ENCODE peak calls at places on chromosomes 5 and 9, in six cellular contexts. Q, L, K, X, J and W are unnamed samples.

GRCh38 chr5:177154003-177154643 is 20.6 kb downstream of the NSD1 start:
- DNase-seq in Q (no peak), L (no peak), X (no peak), K (no peak), J (no peak), W (peak)

GRCh38 chr5:131324311-131324710 is 60.5 kb downstream of the CDC42SE2 start:
- DNase-seq in X (no peak), J (no peak), K (no peak), Q (no peak), L (no peak), W (peak)

GRCh38 chr5:170475269-170476000 is 28.4 kb upstream of the KCNIP1 start:
- DNase-seq in Q (no peak), J (no peak), X (no peak), K (no peak), L (no peak), W (no peak)

GRCh38 chr9:115267788-115268187 is 149.8 kb upstream of the TNC start:
- DNase-seq in K (no peak), Q (no peak), J (no peak), X (no peak), L (no peak), W (peak)

GRCh38 chr5:154751854-154752253 is 3.3 kb upstream of the LARP1 start:
- DNase-seq in J (no peak), X (no peak), K (no peak), L (no peak), Q (no peak), W (no peak)

GRCh38 chr5:92518318-92518913 is 1062.6 kb downstream of the NR2F1-AS1 start:
- DNase-seq in L (peak), K (peak), J (no peak), X (peak), Q (no peak), W (peak)

GRCh38 chr9:34993502-34994428 is 4.2 kb downstream of the DNAJB5 start:
- DNase-seq in K (peak), J (no peak), L (no peak), X (no peak), Q (no peak), W (peak)

GRCh38 chr5:98458004-98458403 is 315.5 kb upstream of the RGMB start:
- DNase-seq in J (no peak), L (no peak), Q (no peak), K (no peak), X (no peak), W (no peak)

GRCh38 chr5:32017638-32018429 is 156.3 kb downstream of the GOLPH3 start:
- DNase-seq in J (no peak), X (no peak), L (no peak), K (no peak), Q (no peak), W (no peak)

GRCh38 chr9:69637801-69638200 is 34.4 kb downstream of the APBA1 start:
- DNase-seq in L (no peak), X (no peak), K (no peak), Q (no peak), J (no peak), W (no peak)

GRCh38 chr5:82345108-82345507 is 67.0 kb upstream of the RPS23 start:
- DNase-seq in L (no peak), J (no peak), K (no peak), X (no peak), Q (no peak), W (no peak)

GRCh38 chr5:25516136-25516535 is 871.4 kb upstream of the CDH10 start:
- DNase-seq in L (no peak), K (no peak), J (no peak), Q (no peak), X (no peak), W (no peak)

GRCh38 chr5:14743601-14744295 is 79.2 kb downstream of the OTULIN start:
- DNase-seq in X (no peak), K (no peak), Q (no peak), L (no peak), J (no peak), W (no peak)

GRCh38 chr5:125719681-125720676 is 703.2 kb upstream of the GRAMD2B start:
- DNase-seq in J (no peak), Q (no peak), L (no peak), X (no peak), K (no peak), W (peak)

GRCh38 chr9:125861405-125862063 is 114.4 kb downstream of the PBX3 start:
- DNase-seq in Q (no peak), L (no peak), J (no peak), K (no peak), X (no peak), W (no peak)

DNA sequence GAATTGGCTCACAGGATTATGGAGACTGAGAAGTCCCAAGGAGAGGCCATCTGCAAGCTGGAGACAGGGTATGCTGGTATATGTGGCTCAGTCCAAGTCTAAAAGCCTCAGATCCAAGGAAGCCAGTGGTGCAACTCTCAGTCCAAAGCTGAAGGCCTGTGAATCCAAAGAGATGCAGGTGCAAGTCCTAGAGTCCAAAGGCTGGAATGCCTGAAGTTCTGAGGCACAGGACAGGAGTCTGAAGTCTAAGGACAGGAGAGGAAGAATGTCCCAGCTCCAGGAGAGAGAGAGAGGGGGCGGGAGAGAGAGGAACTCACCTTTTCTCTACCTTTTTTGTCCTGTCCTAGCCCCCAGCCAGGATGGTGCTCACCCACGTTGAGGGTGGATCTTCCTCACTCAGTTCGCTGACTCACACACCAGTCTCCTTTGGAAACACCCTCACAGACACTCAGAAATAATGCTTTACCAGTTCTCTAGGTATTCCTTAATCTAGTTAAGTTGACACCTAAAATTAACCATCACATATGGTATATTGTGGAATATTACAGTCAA is 49.6 kb downstream of the KCNN2 start:
- DNase-seq in Q (no peak), X (no peak), J (no peak), L (no peak), K (no peak), W (no peak)
- TF ChIP-seq REST in Q (no peak), X (no peak), J (no peak), L (no peak), K (no peak), W (no peak)

GRCh38 chr9:122095010-122095767 is 2.1 kb upstream of the TTLL11 start:
- DNase-seq in K (peak), J (peak), Q (peak), L (peak), X (peak), W (peak)
- TF ChIP-seq REST in K (peak), J (peak), Q (peak), L (peak), X (peak), W (peak)

DNA sequence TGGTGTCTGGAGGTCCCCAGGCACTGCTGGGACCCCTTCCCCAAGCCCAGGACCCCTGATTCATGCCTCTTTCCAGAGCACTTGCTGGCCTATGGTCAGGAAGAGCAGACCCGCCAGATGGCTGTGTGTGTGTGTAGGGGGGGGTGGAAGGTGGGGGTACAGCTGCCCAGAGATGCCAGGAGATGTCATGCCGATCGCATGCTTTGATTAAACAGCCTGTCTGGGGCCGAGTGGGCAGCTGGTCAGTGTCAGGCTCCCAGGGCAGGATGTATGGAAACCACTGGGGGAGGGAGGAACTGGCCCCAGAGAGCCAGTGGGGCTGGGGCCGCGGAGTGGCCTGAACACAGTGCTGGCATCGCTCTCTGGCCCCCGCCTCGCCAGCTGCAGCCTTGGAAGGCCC is 23.7 kb downstream of the RXRA start:
- DNase-seq in J (no peak), Q (no peak), K (peak), L (no peak), X (no peak), W (no peak)
- TF ChIP-seq REST in J (no peak), Q (no peak), K (no peak), L (no peak), X (no peak), W (no peak)

DNA sequence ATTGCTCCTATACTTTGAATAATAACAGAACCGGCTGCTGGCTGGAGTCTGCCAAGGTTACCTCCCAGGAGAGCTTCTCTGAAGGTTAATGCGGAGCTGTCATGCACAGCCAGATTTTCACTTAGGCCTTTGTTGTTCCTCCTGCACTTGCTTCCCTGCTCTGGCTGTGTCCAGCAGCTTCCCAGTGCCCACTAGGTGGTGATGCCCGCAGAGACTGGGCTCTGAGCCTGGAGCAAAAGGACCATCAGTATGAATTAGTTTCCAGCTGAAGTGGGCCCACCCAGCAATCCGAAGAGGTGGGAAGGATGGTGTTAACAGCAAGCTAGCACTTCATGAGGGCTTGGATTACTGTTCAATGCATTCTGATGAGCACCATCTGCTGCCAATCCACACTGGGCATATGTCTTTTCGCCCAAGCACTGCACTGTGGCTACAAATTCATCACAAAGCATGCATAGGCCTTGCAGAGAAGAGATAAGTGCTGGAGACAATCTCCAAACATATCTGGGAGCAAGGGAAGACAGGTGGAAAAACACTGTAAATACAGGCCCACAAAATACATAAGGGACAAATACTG is 459.1 kb downstream of the SPOCK1 start:
- DNase-seq in L (no peak), X (no peak), K (no peak), J (no peak), Q (no peak), W (no peak)
- TF ChIP-seq REST in L (no peak), X (no peak), K (no peak), J (no peak), Q (no peak), W (no peak)

GRCh38 chr9:98149422-98149821 is 30.4 kb upstream of the TRIM14 start:
- DNase-seq in X (no peak), J (no peak), L (no peak), Q (no peak), K (no peak), W (no peak)
- TF ChIP-seq REST in X (no peak), J (no peak), L (no peak), Q (no peak), K (no peak), W (no peak)

GRCh38 chr9:127507751-127508648 is 56.7 kb downstream of the LRSAM1 start:
- DNase-seq in X (no peak), Q (no peak), K (no peak), J (no peak), L (no peak), W (no peak)
- TF ChIP-seq REST in X (no peak), Q (no peak), K (no peak), J (no peak), L (no peak), W (no peak)

GRCh38 chr5:54959673-54960418 is 25.5 kb downstream of the ESM1 start:
- DNase-seq in K (no peak), X (peak), L (no peak), J (no peak), Q (peak), W (peak)
- TF ChIP-seq REST in K (no peak), X (no peak), L (no peak), J (no peak), Q (no peak), W (no peak)

GRCh38 chr5:143618146-143618545 is 193.8 kb upstream of the HMHB1 start:
- DNase-seq in X (no peak), J (no peak), K (no peak), L (no peak), Q (no peak), W (no peak)
- TF ChIP-seq REST in X (no peak), J (no peak), K (no peak), L (no peak), Q (no peak), W (no peak)

GRCh38 chr5:143196601-143197259 is 206.8 kb downstream of the NR3C1 start:
- DNase-seq in K (no peak), Q (no peak), X (no peak), L (no peak), J (no peak), W (no peak)
- TF ChIP-seq REST in K (no peak), Q (no peak), X (no peak), L (no peak), J (no peak), W (no peak)

GRCh38 chr9:32004431-32005076 is 379.9 kb upstream of the ACO1 start:
- DNase-seq in L (no peak), X (no peak), J (no peak), Q (no peak), K (no peak), W (no peak)

GRCh38 chr9:32015795-32016194 is 368.6 kb upstream of the ACO1 start:
- DNase-seq in K (no peak), X (no peak), L (no peak), J (no peak), Q (no peak), W (no peak)

GRCh38 chr9:32011049-32011448 is 373.4 kb upstream of the ACO1 start:
- DNase-seq in J (no peak), Q (no peak), K (no peak), X (no peak), L (peak), W (no peak)

GRCh38 chr9:32010322-32010721 is 374.1 kb upstream of the ACO1 start:
- DNase-seq in X (no peak), K (no peak), Q (no peak), J (no peak), L (no peak), W (no peak)
- TF ChIP-seq REST in X (no peak), K (no peak), Q (no peak), J (no peak), L (no peak), W (no peak)